ENCODE peak calls at places on chromosomes 2 and 18, in seven cellular contexts. One of them, this sample, is unnamed.

GRCh38 chr2:88658318-88658717 is 31.1 kb upstream of the EIF2AK3 start:
- DNase-seq in tibial artery: no peak
- DNase-seq in transverse colon: no peak
- DNase-seq in heart right ventricle: no peak
- DNase-seq in fibroblast of lung: peak
- DNase-seq in lower lobe of right lung: no peak
- DNase-seq in GM13977: no peak
- DNase-seq in this sample: no peak

GRCh38 chr2:152611458-152612231 is 105.6 kb downstream of the PRPF40A start:
- DNase-seq in heart right ventricle: no peak
- DNase-seq in transverse colon: peak
- DNase-seq in tibial artery: peak
- DNase-seq in lower lobe of right lung: no peak
- DNase-seq in GM13977: peak
- DNase-seq in fibroblast of lung: peak
- DNase-seq in this sample: no peak

GRCh38 chr2:67272195-67272594 is 124.9 kb upstream of the ETAA1 start:
- DNase-seq in lower lobe of right lung: no peak
- DNase-seq in tibial artery: no peak
- DNase-seq in transverse colon: no peak
- DNase-seq in GM13977: no peak
- DNase-seq in heart right ventricle: no peak
- DNase-seq in fibroblast of lung: peak
- DNase-seq in this sample: no peak

GRCh38 chr18:13890962-13891361 is 24.4 kb downstream of the MC2R start:
- DNase-seq in lower lobe of right lung: no peak
- DNase-seq in heart right ventricle: no peak
- DNase-seq in tibial artery: no peak
- DNase-seq in GM13977: no peak
- DNase-seq in transverse colon: no peak
- DNase-seq in fibroblast of lung: no peak
- DNase-seq in this sample: no peak

GRCh38 chr2:128317186-128317897 is 1.3 kb downstream of the HS6ST1 start:
- DNase-seq in lower lobe of right lung: peak
- DNase-seq in tibial artery: no peak
- DNase-seq in GM13977: peak
- DNase-seq in heart right ventricle: no peak
- DNase-seq in transverse colon: peak
- DNase-seq in fibroblast of lung: no peak
- DNase-seq in this sample: peak

GRCh38 chr2:120323214-120323613 is 22.7 kb upstream of the INHBB start:
- DNase-seq in GM13977: no peak
- DNase-seq in tibial artery: peak
- DNase-seq in heart right ventricle: peak
- DNase-seq in transverse colon: no peak
- DNase-seq in fibroblast of lung: peak
- DNase-seq in lower lobe of right lung: no peak
- DNase-seq in this sample: no peak

GRCh38 chr18:62282188-62282629 is 42.9 kb upstream of the TNFRSF11A start:
- DNase-seq in GM13977: no peak
- DNase-seq in heart right ventricle: no peak
- DNase-seq in transverse colon: no peak
- DNase-seq in tibial artery: no peak
- DNase-seq in lower lobe of right lung: no peak
- DNase-seq in fibroblast of lung: peak
- DNase-seq in this sample: no peak

GRCh38 chr2:3316456-3317276 is 61.0 kb downstream of the EIPR1 start:
- DNase-seq in GM13977: no peak
- DNase-seq in tibial artery: no peak
- DNase-seq in fibroblast of lung: no peak
- DNase-seq in transverse colon: no peak
- DNase-seq in heart right ventricle: no peak
- DNase-seq in lower lobe of right lung: peak
- DNase-seq in this sample: no peak

GRCh38 chr2:205743137-205743536 is 60.8 kb downstream of the NRP2 start:
- DNase-seq in transverse colon: no peak
- DNase-seq in fibroblast of lung: no peak
- DNase-seq in heart right ventricle: no peak
- DNase-seq in GM13977: no peak
- DNase-seq in lower lobe of right lung: no peak
- DNase-seq in tibial artery: no peak
- DNase-seq in this sample: no peak

GRCh38 chr2:166932032-166932431 is 43.8 kb downstream of the XIRP2 start:
- DNase-seq in transverse colon: no peak
- DNase-seq in tibial artery: no peak
- DNase-seq in heart right ventricle: no peak
- DNase-seq in GM13977: no peak
- DNase-seq in fibroblast of lung: no peak
- DNase-seq in lower lobe of right lung: no peak
- DNase-seq in this sample: no peak

GRCh38 chr2:191014653-191015020 is 666 bp upstream of the STAT1 start:
- DNase-seq in GM13977: no peak
- DNase-seq in transverse colon: no peak
- DNase-seq in fibroblast of lung: no peak
- DNase-seq in lower lobe of right lung: no peak
- DNase-seq in heart right ventricle: no peak
- DNase-seq in tibial artery: no peak
- DNase-seq in this sample: no peak

GRCh38 chr2:58535994-58536393 is 294.9 kb upstream of the FANCL start:
- DNase-seq in tibial artery: no peak
- DNase-seq in transverse colon: no peak
- DNase-seq in lower lobe of right lung: no peak
- DNase-seq in heart right ventricle: no peak
- DNase-seq in fibroblast of lung: no peak
- DNase-seq in GM13977: no peak
- DNase-seq in this sample: no peak

GRCh38 chr2:12636837-12637581 is 79.7 kb upstream of the TRIB2 start:
- DNase-seq in fibroblast of lung: peak
- DNase-seq in transverse colon: no peak
- DNase-seq in tibial artery: no peak
- DNase-seq in GM13977: no peak
- DNase-seq in heart right ventricle: no peak
- DNase-seq in lower lobe of right lung: no peak
- DNase-seq in this sample: no peak
- TF ChIP-seq CTCF in fibroblast of lung: no peak
- TF ChIP-seq CTCF in transverse colon: no peak
- TF ChIP-seq CTCF in tibial artery: no peak
- TF ChIP-seq CTCF in GM13977: no peak
- TF ChIP-seq CTCF in heart right ventricle: no peak
- TF ChIP-seq CTCF in lower lobe of right lung: no peak
- TF ChIP-seq CTCF in this sample: no peak

DNA sequence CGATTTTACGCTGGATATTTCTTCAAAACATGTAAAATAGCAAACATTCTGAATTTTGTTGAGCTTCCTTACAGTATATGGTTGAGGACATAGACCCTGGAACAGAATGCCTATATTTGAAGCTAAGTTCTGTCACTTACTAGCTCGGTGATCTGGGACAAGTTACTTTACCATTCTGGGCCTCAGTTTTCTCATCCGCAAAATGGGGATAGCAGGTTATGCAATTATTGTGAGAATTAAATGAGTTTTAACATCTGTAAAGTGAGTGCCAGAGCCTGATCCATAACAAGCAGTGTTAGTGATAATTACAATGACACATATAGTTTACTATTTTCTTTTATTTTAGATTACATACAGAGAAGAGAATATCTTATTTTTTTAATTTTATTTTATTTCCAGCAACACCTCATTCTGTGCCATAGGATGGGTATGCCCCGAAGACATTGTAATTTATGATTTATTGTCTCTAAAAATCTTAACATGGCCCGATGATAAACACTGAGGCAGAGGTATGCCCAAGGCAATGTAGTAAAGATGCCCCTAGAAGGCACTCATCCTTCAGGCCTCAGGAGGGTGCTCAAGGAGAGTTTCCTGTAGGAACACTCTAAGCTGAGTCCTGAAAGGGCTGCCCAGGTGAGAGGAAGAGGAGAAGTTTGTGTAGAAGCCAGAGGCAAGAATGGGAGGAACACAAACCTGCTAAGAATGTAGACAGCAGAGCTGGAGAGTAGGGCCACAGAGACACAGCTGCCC is 250.9 kb downstream of the BCL11A start:
- DNase-seq in fibroblast of lung: no peak
- DNase-seq in transverse colon: no peak
- DNase-seq in heart right ventricle: no peak
- DNase-seq in lower lobe of right lung: no peak
- DNase-seq in GM13977: no peak
- DNase-seq in tibial artery: no peak
- DNase-seq in this sample: no peak
- TF ChIP-seq CTCF in fibroblast of lung: no peak
- TF ChIP-seq CTCF in transverse colon: no peak
- TF ChIP-seq CTCF in heart right ventricle: no peak
- TF ChIP-seq CTCF in lower lobe of right lung: no peak
- TF ChIP-seq CTCF in GM13977: no peak
- TF ChIP-seq CTCF in tibial artery: no peak
- TF ChIP-seq CTCF in this sample: no peak

GRCh38 chr2:237432484-237433092 is 18.6 kb upstream of the COL6A3 start:
- DNase-seq in fibroblast of lung: peak
- DNase-seq in lower lobe of right lung: peak
- DNase-seq in tibial artery: no peak
- DNase-seq in GM13977: no peak
- DNase-seq in transverse colon: no peak
- DNase-seq in heart right ventricle: no peak
- DNase-seq in this sample: peak
- TF ChIP-seq CTCF in fibroblast of lung: no peak
- TF ChIP-seq CTCF in lower lobe of right lung: no peak
- TF ChIP-seq CTCF in tibial artery: no peak
- TF ChIP-seq CTCF in GM13977: no peak
- TF ChIP-seq CTCF in transverse colon: no peak
- TF ChIP-seq CTCF in heart right ventricle: no peak
- TF ChIP-seq CTCF in this sample: no peak

GRCh38 chr2:132417430-132418035 is 928 bp downstream of the GPR39 start:
- DNase-seq in GM13977: no peak
- DNase-seq in heart right ventricle: no peak
- DNase-seq in fibroblast of lung: no peak
- DNase-seq in tibial artery: no peak
- DNase-seq in lower lobe of right lung: no peak
- DNase-seq in transverse colon: peak
- DNase-seq in this sample: peak

GRCh38 chr2:132412021-132412420 is 4.6 kb upstream of the GPR39 start:
- DNase-seq in heart right ventricle: no peak
- DNase-seq in lower lobe of right lung: no peak
- DNase-seq in tibial artery: no peak
- DNase-seq in GM13977: no peak
- DNase-seq in transverse colon: no peak
- DNase-seq in fibroblast of lung: no peak
- DNase-seq in this sample: no peak

GRCh38 chr2:132416996-132417395 is 391 bp downstream of the GPR39 start:
- DNase-seq in fibroblast of lung: no peak
- DNase-seq in transverse colon: peak
- DNase-seq in lower lobe of right lung: no peak
- DNase-seq in tibial artery: no peak
- DNase-seq in GM13977: no peak
- DNase-seq in heart right ventricle: no peak
- DNase-seq in this sample: peak

GRCh38 chr2:132416080-132416911 is at the start of gene GPR39:
- DNase-seq in transverse colon: peak
- DNase-seq in tibial artery: peak
- DNase-seq in fibroblast of lung: peak
- DNase-seq in heart right ventricle: peak
- DNase-seq in GM13977: no peak
- DNase-seq in lower lobe of right lung: peak
- DNase-seq in this sample: peak

GRCh38 chr2:132415256-132416079 is 1.1 kb upstream of the GPR39 start:
- DNase-seq in transverse colon: peak
- DNase-seq in fibroblast of lung: no peak
- DNase-seq in lower lobe of right lung: no peak
- DNase-seq in tibial artery: no peak
- DNase-seq in GM13977: no peak
- DNase-seq in heart right ventricle: no peak
- DNase-seq in this sample: peak
- TF ChIP-seq CTCF in transverse colon: no peak
- TF ChIP-seq CTCF in fibroblast of lung: no peak
- TF ChIP-seq CTCF in lower lobe of right lung: no peak
- TF ChIP-seq CTCF in tibial artery: no peak
- TF ChIP-seq CTCF in GM13977: no peak
- TF ChIP-seq CTCF in heart right ventricle: no peak
- TF ChIP-seq CTCF in this sample: no peak

This sample was measured in Calu3.